ENCODE peak calls at places on chromosomes 3 and 15, in five cellular contexts. One of them, this sample, is unnamed.
A peak's percentile ranks its signal among the peaks of the same experiment; 100 is the strongest.

GRCh38 chr3:170862618-170863374 is 7.2 kb downstream of the RPL22L1 start:
- DNase-seq in lower leg skin: no peak
- DNase-seq in IMR-90: peak; percentile 34
- DNase-seq in uterus: no peak
- DNase-seq in H1: no peak
- DNase-seq in this sample: no peak

GRCh38 chr3:64824281-64824980 is 136.6 kb upstream of the ADAMTS9 start:
- DNase-seq in lower leg skin: no peak
- DNase-seq in IMR-90: no peak
- DNase-seq in uterus: no peak
- DNase-seq in H1: no peak
- DNase-seq in this sample: no peak

GRCh38 chr15:42903388-42904324 is 16.9 kb downstream of the TTBK2 start:
- DNase-seq in lower leg skin: no peak
- DNase-seq in IMR-90: no peak
- DNase-seq in uterus: no peak
- DNase-seq in H1: no peak
- DNase-seq in this sample: no peak

GRCh38 chr3:105274536-105274935 is 92.2 kb upstream of the ALCAM start:
- DNase-seq in lower leg skin: no peak
- DNase-seq in IMR-90: no peak
- DNase-seq in uterus: no peak
- DNase-seq in H1: no peak
- DNase-seq in this sample: no peak

GRCh38 chr3:188683032-188683491 is 488.7 kb upstream of the TPRG1 start:
- DNase-seq in lower leg skin: no peak
- DNase-seq in IMR-90: peak; percentile 99
- DNase-seq in uterus: no peak
- DNase-seq in H1: no peak
- DNase-seq in this sample: peak; percentile 51

GRCh38 chr3:72960812-72961518 is 35.6 kb upstream of the PPP4R2 start:
- DNase-seq in lower leg skin: peak; percentile 36
- DNase-seq in IMR-90: peak; percentile 74
- DNase-seq in uterus: peak; percentile 28
- DNase-seq in H1: no peak
- DNase-seq in this sample: no peak

GRCh38 chr3:43793648-43794372 is 103.1 kb downstream of the ABHD5 start:
- DNase-seq in lower leg skin: no peak
- DNase-seq in IMR-90: no peak
- DNase-seq in uterus: no peak
- DNase-seq in H1: no peak
- DNase-seq in this sample: no peak

GRCh38 chr15:71400347-71400746 is 285.1 kb downstream of the THSD4 start:
- DNase-seq in lower leg skin: no peak
- DNase-seq in IMR-90: peak; percentile 40
- DNase-seq in uterus: no peak
- DNase-seq in H1: no peak
- DNase-seq in this sample: no peak

GRCh38 chr3:43855674-43856299 is 165.0 kb downstream of the ABHD5 start:
- DNase-seq in lower leg skin: peak; percentile 25
- DNase-seq in IMR-90: peak; percentile 56
- DNase-seq in uterus: no peak
- DNase-seq in H1: no peak
- DNase-seq in this sample: peak; percentile 34

GRCh38 chr3:69014022-69014580 is 617 bp upstream of the EOGT start:
- DNase-seq in lower leg skin: no peak
- DNase-seq in IMR-90: no peak
- DNase-seq in uterus: no peak
- DNase-seq in H1: no peak
- DNase-seq in this sample: no peak

GRCh38 chr3:23165571-23165970 is 37.6 kb upstream of the UBE2E2 start:
- DNase-seq in lower leg skin: no peak
- DNase-seq in IMR-90: no peak
- DNase-seq in uterus: no peak
- DNase-seq in H1: no peak
- DNase-seq in this sample: no peak

GRCh38 chr3:52456169-52456799 is 880 bp downstream of the NISCH start:
- DNase-seq in lower leg skin: no peak
- DNase-seq in IMR-90: peak; percentile 20
- DNase-seq in uterus: peak; percentile 51
- DNase-seq in H1: no peak
- DNase-seq in this sample: peak; percentile 36

GRCh38 chr3:53708001-53708621 is 138.1 kb downstream of the CHDH start:
- DNase-seq in lower leg skin: peak; percentile 4
- DNase-seq in IMR-90: no peak
- DNase-seq in uterus: no peak
- DNase-seq in H1: no peak
- DNase-seq in this sample: no peak

GRCh38 chr15:66830358-66830757 is 128.3 kb downstream of the SMAD6 start:
- DNase-seq in lower leg skin: no peak
- DNase-seq in IMR-90: peak; percentile 72
- DNase-seq in uterus: no peak
- DNase-seq in H1: no peak
- DNase-seq in this sample: peak; percentile 68

GRCh38 chr3:54243262-54243931 is 121.0 kb downstream of the CACNA2D3 start:
- DNase-seq in lower leg skin: no peak
- DNase-seq in IMR-90: no peak
- DNase-seq in uterus: no peak
- DNase-seq in H1: no peak
- DNase-seq in this sample: no peak

GRCh38 chr3:4722103-4722502 is 229.0 kb downstream of the ITPR1 start:
- DNase-seq in lower leg skin: no peak
- DNase-seq in IMR-90: peak; percentile 73
- DNase-seq in uterus: no peak
- DNase-seq in H1: no peak
- DNase-seq in this sample: peak; percentile 60

GRCh38 chr3:168248383-168249047 is 152.8 kb upstream of the GOLIM4 start:
- DNase-seq in lower leg skin: no peak
- DNase-seq in IMR-90: peak; percentile 47
- DNase-seq in uterus: no peak
- DNase-seq in H1: no peak
- DNase-seq in this sample: peak; percentile 51

GRCh38 chr15:26661107-26661506 is 111.8 kb downstream of the GABRB3 start:
- DNase-seq in lower leg skin: no peak
- DNase-seq in IMR-90: no peak
- DNase-seq in uterus: no peak
- DNase-seq in H1: no peak
- DNase-seq in this sample: no peak

GRCh38 chr15:54304321-54304720 is 326.1 kb downstream of the UNC13C start:
- DNase-seq in lower leg skin: no peak
- DNase-seq in IMR-90: no peak
- DNase-seq in uterus: no peak
- DNase-seq in H1: no peak
- DNase-seq in this sample: no peak

GRCh38 chr15:94576889-94577533 is 345.6 kb downstream of the MCTP2 start:
- DNase-seq in lower leg skin: no peak
- DNase-seq in IMR-90: no peak
- DNase-seq in uterus: no peak
- DNase-seq in H1: peak; percentile 31
- DNase-seq in this sample: no peak

GRCh38 chr3:114499986-114500385 is 206.2 kb downstream of the TIGIT start:
- DNase-seq in lower leg skin: no peak
- DNase-seq in IMR-90: no peak
- DNase-seq in uterus: no peak
- DNase-seq in H1: no peak
- DNase-seq in this sample: no peak

DNA sequence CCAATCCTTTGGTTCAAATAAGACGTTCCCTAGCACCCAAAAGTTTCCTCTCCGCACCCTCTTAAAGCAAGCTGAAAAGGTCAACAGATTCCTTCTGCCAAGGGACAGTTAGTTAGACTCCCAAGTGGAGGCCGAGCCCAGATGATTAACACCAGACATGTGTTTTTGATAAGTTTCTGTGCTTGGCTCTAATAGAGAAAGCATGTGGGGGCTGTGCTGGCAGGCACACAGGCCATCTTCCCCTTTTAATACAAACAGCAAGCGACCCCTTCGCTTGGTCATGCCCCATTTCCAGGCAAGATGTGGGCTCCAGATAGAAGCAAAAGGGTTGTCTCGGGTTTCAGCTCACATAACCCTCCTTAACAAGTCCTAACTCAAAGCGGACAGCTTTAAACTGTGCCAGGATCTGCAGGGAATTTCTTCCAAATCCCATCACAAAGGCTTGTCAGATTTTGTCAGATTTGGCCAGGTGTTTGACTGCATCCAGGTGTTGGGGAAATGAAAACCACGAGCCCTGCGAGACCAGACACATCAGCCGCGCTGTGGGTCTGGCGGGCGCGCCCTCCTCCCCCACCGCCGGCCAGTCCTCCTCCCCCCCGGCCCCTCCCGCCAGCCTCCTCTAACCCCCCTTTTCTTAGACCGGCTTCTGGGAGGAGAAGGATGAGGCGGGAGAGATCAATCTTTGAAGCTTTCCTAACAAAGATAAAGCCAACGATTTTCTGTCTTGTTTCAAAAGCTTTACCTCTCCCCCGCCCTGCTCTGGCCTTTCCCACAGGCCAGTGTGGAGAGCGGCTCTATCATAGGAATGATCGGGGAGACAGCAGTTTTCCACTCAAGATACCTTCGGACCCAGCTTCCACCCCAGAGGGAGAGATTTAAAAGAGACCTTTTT is 3.4 kb downstream of the HES1 start:
- DNase-seq in lower leg skin: no peak
- DNase-seq in IMR-90: peak; percentile 76
- DNase-seq in uterus: peak; percentile 81
- DNase-seq in H1: no peak
- DNase-seq in this sample: peak; percentile 57
- TF ChIP-seq POLR2A in lower leg skin: no peak
- TF ChIP-seq POLR2A in IMR-90: peak; percentile 94
- TF ChIP-seq POLR2A in uterus: no peak
- TF ChIP-seq POLR2A in H1: no peak
- TF ChIP-seq POLR2A in this sample: no peak

DNA sequence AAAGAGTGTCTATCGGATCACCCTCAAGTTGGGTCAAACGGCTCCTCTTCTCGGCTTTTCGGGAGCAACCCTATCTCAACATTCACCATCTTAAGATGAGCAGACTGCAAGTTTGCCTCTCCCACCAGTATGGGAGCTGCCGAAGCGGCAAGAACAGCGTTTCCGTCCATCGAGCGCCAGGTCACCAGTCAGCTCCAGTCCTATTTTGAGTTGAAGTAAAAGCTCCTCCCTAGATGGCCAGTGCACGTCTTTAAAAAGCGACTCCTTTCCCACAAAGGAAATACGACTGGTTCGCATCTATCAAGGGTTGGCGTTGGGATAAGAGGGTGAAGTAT is 369 bp upstream of the U2SURP start:
- DNase-seq in lower leg skin: peak; percentile 71
- DNase-seq in IMR-90: no peak
- DNase-seq in uterus: no peak
- DNase-seq in H1: no peak
- DNase-seq in this sample: no peak
- TF ChIP-seq POLR2A in lower leg skin: no peak
- TF ChIP-seq POLR2A in IMR-90: no peak
- TF ChIP-seq POLR2A in uterus: no peak
- TF ChIP-seq POLR2A in H1: no peak
- TF ChIP-seq POLR2A in this sample: no peak

GRCh38 chr3:16658933-16659793 is 53.9 kb upstream of the DAZL start:
- DNase-seq in lower leg skin: no peak
- DNase-seq in IMR-90: no peak
- DNase-seq in uterus: no peak
- DNase-seq in H1: no peak
- DNase-seq in this sample: no peak
- TF ChIP-seq POLR2A in lower leg skin: no peak
- TF ChIP-seq POLR2A in IMR-90: no peak
- TF ChIP-seq POLR2A in uterus: no peak
- TF ChIP-seq POLR2A in H1: no peak
- TF ChIP-seq POLR2A in this sample: no peak

DNA sequence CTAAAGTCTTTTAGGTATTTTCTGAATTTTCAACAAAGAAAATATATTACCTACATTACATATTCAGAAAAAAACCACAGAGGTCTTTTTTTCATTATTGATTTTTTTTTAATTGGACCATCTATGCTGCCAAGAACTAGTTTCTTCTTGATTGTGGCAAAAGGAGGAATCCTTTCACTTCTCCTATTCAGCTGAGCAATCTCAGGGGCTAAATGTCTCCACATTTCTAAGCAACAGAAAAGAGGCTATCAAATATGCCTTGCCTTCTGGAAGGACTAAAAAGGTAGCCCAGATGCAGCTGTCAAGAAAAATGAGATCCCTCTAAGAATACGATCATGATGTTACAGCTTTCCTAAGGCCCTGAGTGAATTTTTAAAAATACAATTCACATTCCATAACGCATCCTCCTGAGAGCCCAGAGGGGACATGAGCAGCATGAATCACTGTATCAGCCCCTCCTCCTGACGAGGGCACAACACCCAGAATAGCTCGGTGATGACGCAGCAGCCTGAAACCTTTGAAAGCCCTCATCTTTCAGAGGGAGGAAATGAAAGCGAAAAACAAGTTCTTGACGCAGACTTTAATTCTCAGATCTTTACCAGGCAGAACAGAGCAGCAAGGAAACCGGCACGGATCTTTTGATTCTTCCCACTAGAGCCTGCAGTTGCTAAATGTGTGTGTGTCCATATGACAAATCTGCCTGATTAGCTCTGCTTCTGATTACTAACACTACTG is 24.6 kb downstream of the RUBCN start:
- DNase-seq in lower leg skin: peak; percentile 86
- DNase-seq in IMR-90: peak; percentile 98
- DNase-seq in uterus: peak; percentile 87
- DNase-seq in H1: peak; percentile 36
- DNase-seq in this sample: peak; percentile 91
- TF ChIP-seq POLR2A in lower leg skin: no peak
- TF ChIP-seq POLR2A in IMR-90: peak; percentile 75
- TF ChIP-seq POLR2A in uterus: peak; percentile 46
- TF ChIP-seq POLR2A in H1: no peak
- TF ChIP-seq POLR2A in this sample: no peak

DNA sequence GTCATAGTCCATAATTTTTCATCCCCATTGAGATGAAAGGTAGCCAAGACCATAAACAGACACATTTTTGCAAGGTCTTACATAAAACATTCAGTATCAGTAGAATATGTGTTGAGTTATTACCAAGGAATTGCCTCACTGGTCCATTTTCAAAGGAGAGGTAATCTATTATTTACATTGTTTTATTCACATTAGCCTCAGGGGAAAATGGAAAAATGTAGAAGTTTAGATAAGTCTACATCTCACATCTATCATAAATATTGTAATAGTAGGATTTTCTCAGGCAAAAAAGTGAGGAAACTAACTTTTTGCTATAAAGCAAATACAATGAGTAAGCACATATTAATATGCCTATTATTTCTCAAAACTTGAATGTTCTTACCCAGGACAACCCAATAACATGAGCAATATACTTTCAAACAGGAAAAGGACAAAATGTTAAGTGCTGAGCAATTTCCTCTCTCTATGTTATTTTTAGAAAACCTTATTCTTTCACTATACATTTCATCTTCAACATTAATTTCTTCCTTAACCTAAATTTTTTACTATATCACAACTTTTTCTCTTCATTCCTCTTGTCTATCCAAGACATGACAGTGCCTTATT is 184.5 kb upstream of the AGTR1 start:
- DNase-seq in lower leg skin: no peak
- DNase-seq in IMR-90: peak; percentile 50
- DNase-seq in uterus: no peak
- DNase-seq in H1: no peak
- DNase-seq in this sample: no peak
- TF ChIP-seq POLR2A in lower leg skin: no peak
- TF ChIP-seq POLR2A in IMR-90: no peak
- TF ChIP-seq POLR2A in uterus: no peak
- TF ChIP-seq POLR2A in H1: no peak
- TF ChIP-seq POLR2A in this sample: no peak